ENCODE peak calls at places on chromosomes 3 and 15, in five cellular contexts. P, Q, M, H and I are unnamed samples.

GRCh38 chr3:112776000-112776399 is 70.7 kb downstream of the CD200R1L start:
- DNase-seq in H (no peak), Q (no peak), P (no peak), M (no peak), I (peak)

GRCh38 chr3:134373278-134373941 is 837 bp downstream of the AMOTL2 start:
- DNase-seq in M (peak), Q (peak), H (peak), P (peak), I (peak)

GRCh38 chr3:129054605-129055104 is 5.9 kb upstream of the GP9 start:
- DNase-seq in H (no peak), Q (no peak), M (no peak), P (no peak), I (no peak)

GRCh38 chr3:110174908-110175307 is 837.6 kb upstream of the DPPA4 start:
- DNase-seq in Q (no peak), M (no peak), H (no peak), P (no peak), I (peak)

GRCh38 chr3:8500208-8500961 is 1.2 kb upstream of the LMCD1 start:
- DNase-seq in H (peak), P (no peak), M (no peak), Q (peak), I (peak)

GRCh38 chr15:90893175-90894090 is 9.1 kb downstream of the FES start:
- DNase-seq in Q (no peak), M (no peak), P (no peak), H (no peak), I (no peak)

GRCh38 chr3:35523838-35524237 is 115.5 kb upstream of the ARPP21 start:
- DNase-seq in H (no peak), M (no peak), Q (no peak), P (no peak), I (no peak)

GRCh38 chr15:77414781-77415442 is 5.0 kb downstream of the PEAK1 start:
- DNase-seq in M (no peak), H (no peak), Q (no peak), P (no peak), I (no peak)

GRCh38 chr3:21754839-21755238 is 3.8 kb upstream of the ZNF385D start:
- DNase-seq in P (no peak), M (no peak), Q (no peak), H (no peak), I (no peak)

GRCh38 chr15:69881310-69881660 is 216.4 kb downstream of the TLE3 start:
- DNase-seq in P (no peak), H (no peak), Q (no peak), M (no peak), I (no peak)

GRCh38 chr3:194058189-194058571 is 77.8 kb upstream of the HES1 start:
- DNase-seq in Q (peak), P (peak), M (peak), H (peak), I (peak)

GRCh38 chr3:130539005-130539404 is 22.0 kb downstream of the COL6A6 start:
- DNase-seq in H (peak), P (peak), Q (peak), M (peak), I (peak)

GRCh38 chr15:81061490-81062235 is 60.9 kb downstream of the TLNRD1 start:
- DNase-seq in Q (peak), P (no peak), M (peak), H (no peak), I (peak)

GRCh38 chr3:189144645-189145044 is 27.1 kb upstream of the TPRG1 start:
- DNase-seq in P (no peak), H (no peak), Q (no peak), M (no peak), I (peak)

GRCh38 chr3:119219069-119219468 is 21.6 kb downstream of the B4GALT4 start:
- DNase-seq in P (no peak), Q (no peak), H (no peak), M (no peak), I (no peak)

GRCh38 chr15:33735637-33736247 is 232.6 kb upstream of the CHRM5 start:
- DNase-seq in H (peak), Q (peak), M (no peak), P (peak), I (peak)

GRCh38 chr3:64163755-64164148 is 61.5 kb downstream of the PRICKLE2 start:
- DNase-seq in M (no peak), Q (no peak), H (peak), P (no peak), I (peak)

GRCh38 chr3:122555275-122556071 is 8.6 kb downstream of the PARP9 start:
- DNase-seq in Q (no peak), H (peak), M (no peak), P (no peak), I (peak)

GRCh38 chr3:40997711-40998519 is 201.4 kb upstream of the CTNNB1 start:
- DNase-seq in Q (no peak), H (no peak), P (no peak), M (no peak), I (no peak)

GRCh38 chr15:75192307-75192706 is 9.4 kb upstream of the C15orf39 start:
- DNase-seq in P (no peak), H (peak), M (no peak), Q (no peak), I (no peak)

GRCh38 chr3:112610121-112610520 is 30.8 kb downstream of the CCDC80 start:
- DNase-seq in P (no peak), M (no peak), H (no peak), Q (no peak), I (peak)

DNA sequence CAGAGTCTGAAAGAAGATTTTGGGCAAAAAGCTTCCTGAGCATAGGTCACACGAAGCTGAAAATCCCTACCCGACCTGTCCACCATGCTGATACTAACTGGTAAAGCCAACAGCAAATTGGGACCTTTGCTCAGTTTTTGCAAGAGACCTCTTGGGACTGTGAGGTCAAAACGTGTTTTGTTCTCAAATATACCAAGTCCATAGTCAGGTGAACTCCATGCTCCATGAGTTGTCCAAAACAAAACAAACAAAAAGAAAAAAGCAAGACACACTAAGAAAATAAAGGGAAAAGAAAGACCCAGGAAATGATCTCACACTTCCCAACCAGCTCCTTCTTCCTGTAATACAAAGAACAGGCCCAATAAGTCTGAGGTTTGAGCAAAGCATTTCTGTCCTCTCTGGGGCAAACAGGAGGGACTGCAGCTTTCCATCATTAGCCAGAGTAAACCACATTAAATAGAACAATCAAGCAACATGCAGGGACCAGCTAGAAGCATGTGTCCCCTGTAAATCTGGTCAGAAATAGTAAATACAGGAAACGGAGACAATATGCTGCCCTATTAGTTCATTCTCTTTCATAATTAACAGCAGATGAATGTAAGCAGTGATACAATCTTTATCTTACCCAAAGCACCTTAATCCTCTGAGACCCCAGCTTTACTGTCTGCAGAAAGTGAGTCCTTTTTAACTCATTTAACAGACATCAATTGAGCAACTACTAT is 125.0 kb upstream of the LIPC start:
- DNase-seq in P (no peak), Q (no peak), M (no peak), H (no peak), I (no peak)
- H3K18ac ChIP-seq in P (no peak), Q (no peak), M (no peak), H (no peak), I (peak)

DNA sequence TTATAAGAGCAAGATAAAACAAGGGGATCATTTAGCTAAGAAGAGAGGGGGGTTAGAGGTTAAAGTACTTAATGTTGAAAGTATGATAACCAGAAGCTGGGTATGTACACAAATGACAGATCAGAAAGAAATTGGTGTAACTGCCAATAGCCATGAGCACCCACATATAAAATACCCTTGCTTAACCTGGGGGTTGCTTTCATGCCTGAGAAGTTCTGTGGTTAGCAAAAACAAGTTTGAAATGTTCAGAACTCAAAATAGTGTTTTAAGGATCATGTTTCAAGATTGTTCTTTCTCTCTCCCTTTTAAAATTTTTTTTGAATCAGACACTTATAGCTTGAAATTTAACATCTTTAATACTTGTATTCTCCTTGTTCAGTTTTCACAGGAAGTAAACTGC is 321.4 kb upstream of the GBE1 start:
- DNase-seq in H (no peak), Q (no peak), M (no peak), P (no peak), I (no peak)
- H3K18ac ChIP-seq in H (no peak), Q (no peak), M (no peak), P (no peak), I (no peak)

GRCh38 chr3:54537506-54537905 is 390.4 kb downstream of the LRTM1 start:
- DNase-seq in M (no peak), Q (no peak), P (no peak), H (no peak), I (no peak)
- H3K18ac ChIP-seq in M (no peak), Q (no peak), P (no peak), H (no peak), I (no peak)

DNA sequence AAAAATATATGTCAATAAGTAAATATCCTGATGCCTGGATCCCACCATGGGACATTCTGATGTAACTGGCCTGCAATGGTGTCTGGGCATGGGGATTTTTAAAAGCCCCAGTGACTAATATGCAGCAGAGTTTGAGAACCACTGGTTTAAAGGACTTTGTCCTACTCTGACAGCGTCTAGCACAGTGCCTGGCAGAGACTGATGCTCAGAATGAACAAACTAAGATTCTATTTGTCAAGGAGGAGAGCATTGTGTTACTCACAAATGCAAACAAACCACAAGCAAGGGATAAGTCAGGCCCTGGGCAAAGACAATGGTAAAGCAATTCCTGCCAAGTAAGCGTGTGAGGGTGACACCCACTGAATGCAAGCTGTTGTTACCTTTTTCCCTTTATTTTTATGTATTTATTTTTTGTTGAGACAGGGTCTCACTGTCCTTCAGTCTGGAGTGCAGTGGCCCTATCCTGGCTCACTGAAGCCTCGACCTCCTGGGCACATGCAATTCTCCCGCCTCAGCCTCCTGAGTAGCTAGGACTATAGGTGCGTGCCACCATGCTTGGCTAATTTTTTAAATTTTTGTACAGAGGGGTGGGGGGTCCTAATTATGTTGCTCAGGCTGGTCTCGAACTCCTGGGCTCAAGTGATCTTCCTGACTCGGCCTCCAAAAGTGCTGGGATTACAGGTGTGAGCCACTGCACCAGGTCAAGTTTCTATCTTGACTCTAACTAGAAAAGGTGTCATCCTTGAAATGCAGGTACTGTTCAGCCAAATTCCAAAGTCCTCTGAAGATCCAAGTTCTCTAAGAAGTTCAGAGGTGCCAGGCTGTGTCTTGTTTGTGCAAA is 909 bp upstream of the GPD1L start:
- DNase-seq in P (no peak), H (no peak), Q (no peak), M (no peak), I (peak)
- H3K18ac ChIP-seq in P (peak), H (no peak), Q (no peak), M (peak), I (peak)